ENCODE peak calls at places on chromosome 14, in four cellular contexts. Y, L, J and P are unnamed samples.

GRCh38 chr14:63224196-63224595 is 20.0 kb downstream of the RHOJ start:
- DNase-seq in Y (peak; percentile 50), L (no peak), J (no peak), P (no peak)

GRCh38 chr14:34507459-34507858 is 32.0 kb downstream of the EAPP start:
- DNase-seq in Y (no peak), L (no peak), J (no peak), P (no peak)

GRCh38 chr14:73634333-73634833 is 10.4 kb upstream of the DNAL1 start:
- DNase-seq in Y (peak; percentile 25), L (no peak), J (peak; percentile 11), P (peak; percentile 22)

GRCh38 chr14:96917442-96917963 is 120.3 kb downstream of the VRK1 start:
- DNase-seq in Y (no peak), L (no peak), J (no peak), P (no peak)

GRCh38 chr14:77091518-77091917 is 6.5 kb upstream of the CIPC start:
- DNase-seq in Y (no peak), L (no peak), J (no peak), P (no peak)

GRCh38 chr14:78238141-78238540 is 68.0 kb downstream of the NRXN3 start:
- DNase-seq in Y (no peak), L (no peak), J (no peak), P (no peak)

GRCh38 chr14:38835874-38836273 is 267.2 kb downstream of the SEC23A start:
- DNase-seq in Y (no peak), L (no peak), J (no peak), P (no peak)

GRCh38 chr14:57732886-57733285 is 133.0 kb downstream of the SLC35F4 start:
- DNase-seq in Y (peak; percentile 83), L (no peak), J (peak; percentile 30), P (no peak)

GRCh38 chr14:93185333-93185688 is 194 bp downstream of the LYSET start:
- DNase-seq in Y (peak; percentile 19), L (no peak), J (no peak), P (no peak)